ENCODE peak calls at places on chromosomes 11 and 22, in five cellular contexts. Q is PC-3, L is SK-N-SH, E is GM23338, F is neural progenitor cell. Y is an unnamed sample. For H3F3A, the result is how much of the 10 kb centered on the place peaks cover.

GRCh38 chr11:130979386-130979972 is 63.2 kb upstream of the SNX19 start:
- DNase-seq in Q (peak), E (peak), F (peak), L (peak), Y (peak)

GRCh38 chr11:74540270-74540669 is 46.7 kb upstream of the LIPT2 start:
- DNase-seq in F (no peak), Q (no peak), E (peak), L (no peak), Y (no peak)

GRCh38 chr11:62372871-62373270 is 35.6 kb downstream of the ASRGL1 start:
- DNase-seq in L (no peak), F (no peak), Q (no peak), E (no peak), Y (no peak)

GRCh38 chr11:95521862-95522261 is 267.7 kb downstream of the FAM76B start:
- DNase-seq in L (no peak), F (no peak), Q (no peak), E (no peak), Y (no peak)

GRCh38 chr11:117458275-117459120 is 130.8 kb downstream of the CEP164 start:
- DNase-seq in L (no peak), Q (no peak), F (no peak), E (no peak), Y (no peak)

GRCh38 chr11:78397398-78397797 is 20.2 kb downstream of the GAB2 start:
- DNase-seq in L (no peak), Q (no peak), F (no peak), E (no peak), Y (no peak)

GRCh38 chr22:40215266-40215665 is 37.5 kb downstream of the TNRC6B start:
- DNase-seq in L (no peak), Q (no peak), E (no peak), F (no peak), Y (no peak)

GRCh38 chr11:3136542-3137455 is 28.3 kb downstream of the OSBPL5 start:
- DNase-seq in F (no peak), E (no peak), L (no peak), Q (no peak), Y (no peak)

GRCh38 chr11:64559351-64560138 is 31.5 kb upstream of the SLC22A12 start:
- DNase-seq in E (peak), L (no peak), Q (no peak), F (no peak), Y (no peak)

GRCh38 chr22:50148166-50148500 is 22.4 kb upstream of the PANX2 start:
- DNase-seq in F (no peak), E (no peak), L (no peak), Q (no peak), Y (no peak)

GRCh38 chr22:35149149-35149548 is 83.2 kb downstream of the ISX start:
- DNase-seq in E (no peak), L (no peak), F (no peak), Q (no peak), Y (peak)

GRCh38 chr22:17102297-17102667 is 17.5 kb downstream of the IL17RA start:
- DNase-seq in E (no peak), F (no peak), L (no peak), Q (no peak), Y (no peak)

GRCh38 chr11:37504066-37504611 is 906.1 kb upstream of the RAG2 start:
- DNase-seq in L (no peak), F (peak), Q (peak), E (peak), Y (peak)

GRCh38 chr22:22752556-22753477 is 108.4 kb downstream of the GGTLC2 start:
- DNase-seq in E (no peak), Q (peak), F (no peak), L (no peak), Y (peak)

GRCh38 chr11:70694371-70694770 is 296.0 kb downstream of the CTTN start:
- DNase-seq in L (no peak), F (no peak), Q (no peak), E (no peak), Y (no peak)

GRCh38 chr22:21778705-21779363 is 43.2 kb upstream of the YPEL1 start:
- DNase-seq in F (no peak), L (no peak), Q (no peak), E (no peak), Y (peak)

GRCh38 chr22:44363214-44363979 is 50.6 kb upstream of the SHISAL1 start:
- DNase-seq in E (no peak), Q (peak), L (peak), F (no peak), Y (peak)

GRCh38 chr11:2247496-2247895 is 22.9 kb downstream of the ASCL2 start:
- DNase-seq in E (no peak), L (peak), F (no peak), Q (no peak), Y (no peak)

GRCh38 chr22:41367680-41368542 is 13.8 kb upstream of the TEF start:
- DNase-seq in L (no peak), Q (no peak), F (peak), E (peak), Y (peak)

GRCh38 chr11:134047586-134047999 is 21.3 kb upstream of the JAM3 start:
- DNase-seq in Q (peak), F (no peak), L (no peak), E (no peak), Y (peak)

GRCh38 chr11:326842-327580 is 6.4 kb upstream of the IFITM3 start:
- DNase-seq in Q (no peak), L (peak), F (no peak), E (no peak), Y (peak)

GRCh38 chr11:116579857-116580727 is 192.7 kb downstream of the BUD13 start:
- DNase-seq in Q (no peak), E (peak), L (no peak), F (peak), Y (peak)

GRCh38 chr11:9982127-9982795 is 311.8 kb downstream of the SBF2 start:
- DNase-seq in E (no peak), L (no peak), F (no peak), Q (peak), Y (peak)

GRCh38 chr11:72441647-72442267 is 7.4 kb upstream of the CLPB start:
- DNase-seq in Q (no peak), L (no peak), F (no peak), E (no peak), Y (peak)

GRCh38 chr22:36101756-36102155 is 58.8 kb downstream of the APOL3 start:
- DNase-seq in L (no peak), E (no peak), Q (no peak), F (no peak), Y (no peak)

DNA sequence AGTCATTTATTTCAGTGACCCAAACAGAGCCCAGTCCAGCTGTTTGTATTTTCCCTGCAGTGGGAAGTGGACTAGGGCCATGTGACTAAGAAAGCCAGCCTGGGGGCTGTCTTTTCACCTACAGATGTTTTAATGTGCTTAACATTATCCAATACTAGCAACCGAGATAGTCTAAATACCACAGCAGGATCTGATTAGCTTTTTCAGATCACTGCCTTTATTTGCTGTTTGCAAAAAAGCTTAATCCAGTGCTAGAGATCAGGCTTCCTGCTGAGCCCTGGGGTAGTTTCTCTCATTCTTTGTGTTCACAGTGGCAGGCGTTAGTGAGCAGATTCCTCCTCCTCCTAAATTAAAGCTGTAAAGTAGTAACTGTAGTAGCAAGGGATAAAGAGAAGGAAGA is 35.0 kb downstream of the ZC3H12C start:
- DNase-seq in Q (no peak), F (peak), L (peak), E (peak), Y (peak)
- H3K27ac ChIP-seq in Q (no peak), F (no peak), L (peak), E (no peak), Y (peak)

DNA sequence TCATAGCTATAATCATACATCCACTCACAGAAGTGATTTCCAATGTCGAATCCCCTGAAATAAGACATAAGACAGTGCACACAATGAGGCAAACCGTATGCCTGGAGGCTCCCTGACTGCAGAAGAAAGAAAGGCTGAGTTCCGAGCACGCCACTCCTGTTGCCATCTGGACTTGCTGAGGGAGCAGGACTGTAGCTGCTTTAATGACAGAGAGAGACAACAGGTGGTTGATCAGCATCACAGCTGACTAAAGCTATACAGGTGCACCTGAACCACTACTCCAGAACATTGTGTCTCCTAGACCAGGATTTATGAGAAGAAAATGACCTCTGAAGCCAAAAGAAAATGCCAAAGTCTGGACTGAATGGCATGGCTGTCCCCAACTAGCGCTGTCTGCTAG is 27.0 kb downstream of the TCIRG1 start:
- DNase-seq in E (no peak), F (no peak), Q (no peak), L (no peak), Y (no peak)
- H3F3A ChIP-seq in E (under half), F (under half), Q (under half), L (under half), Y (under half)

GRCh38 chr11:121566279-121567168 is 113.8 kb upstream of the SORL1-AS1 start:
- DNase-seq in E (no peak), F (no peak), Q (no peak), L (no peak), Y (no peak)

GRCh38 chr11:121571466-121571865 is 118.7 kb upstream of the SORL1-AS1 start:
- DNase-seq in L (no peak), F (peak), Q (no peak), E (no peak), Y (no peak)

GRCh38 chr11:121572581-121573059 is 119.9 kb upstream of the SORL1-AS1 start:
- DNase-seq in F (no peak), E (peak), Q (no peak), L (peak), Y (no peak)

GRCh38 chr11:121567988-121568387 is 115.2 kb upstream of the SORL1-AS1 start:
- DNase-seq in L (no peak), Q (peak), F (no peak), E (no peak), Y (no peak)

DNA sequence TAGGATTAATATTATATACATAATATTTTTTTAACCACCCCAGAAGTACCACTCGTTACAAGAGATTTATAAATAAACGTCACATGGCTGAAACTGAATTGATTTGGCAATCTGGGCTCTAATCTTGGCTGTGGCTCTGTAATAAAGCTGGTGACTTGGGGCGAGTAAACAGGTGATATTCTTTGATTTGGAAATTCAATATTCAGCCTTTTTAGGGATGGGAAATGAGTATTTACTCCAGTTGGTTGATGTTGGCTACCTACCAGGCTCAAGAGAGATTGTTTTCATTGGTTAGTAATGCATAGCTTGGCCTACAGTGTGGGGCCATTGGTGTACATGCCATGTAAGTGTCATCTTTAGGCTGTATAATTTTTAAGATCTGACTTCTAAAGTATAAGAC is 117.7 kb upstream of the SORL1-AS1 start:
- DNase-seq in L (no peak), E (no peak), F (no peak), Q (no peak), Y (no peak)
- H3K27ac ChIP-seq in L (no peak), E (peak), F (no peak), Q (no peak), Y (no peak)

GRCh38 chr11:85653048-85653447 is 5.3 kb downstream of the TMEM126A start:
- DNase-seq in F (no peak), L (no peak), E (no peak), Q (no peak), Y (no peak)
- H3F3A ChIP-seq in F (under half), L (under half), E (under half), Q (under half), Y (half or more)

DNA sequence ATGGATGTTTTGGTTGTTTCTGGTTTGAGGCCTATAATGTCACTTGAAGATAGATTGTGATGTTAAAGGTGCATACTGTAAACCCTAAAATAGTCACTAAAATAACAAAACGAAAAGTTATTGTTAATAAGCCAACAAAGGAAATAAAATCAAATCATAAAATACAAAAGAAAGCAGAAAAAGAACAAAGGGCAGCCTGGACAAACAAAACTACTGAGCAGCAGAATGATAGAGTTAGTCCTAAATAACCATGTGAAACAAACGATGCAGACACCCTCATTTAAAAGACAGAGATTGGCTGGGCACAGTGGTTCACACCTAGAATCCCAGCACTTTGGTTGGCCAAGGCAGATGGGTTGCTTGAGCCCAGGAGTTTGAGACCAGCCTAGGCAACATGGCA is 90.9 kb upstream of the GAL start:
- DNase-seq in F (no peak), E (no peak), Q (no peak), L (no peak), Y (no peak)
- H3K27ac ChIP-seq in F (no peak), E (peak), Q (no peak), L (no peak), Y (no peak)